ENCODE peak calls at places on chromosomes 16 and 17, in six cellular contexts. G, Q, R, K, F and O are unnamed samples.

GRCh38 chr17:60971515-60972369 is 294.1 kb downstream of the BCAS3 start:
- DNase-seq in R (peak; percentile 15), G (no peak), K (no peak), F (peak; percentile 85), Q (peak; percentile 26), O (peak; percentile 64)

GRCh38 chr17:50053654-50053960 is 2.3 kb upstream of the ITGA3 start:
- DNase-seq in K (no peak), Q (no peak), G (no peak), R (no peak), F (peak; percentile 64), O (no peak)

GRCh38 chr17:55570360-55570759 is 59.1 kb upstream of the SMIM36 start:
- DNase-seq in G (no peak), F (no peak), Q (no peak), R (no peak), K (no peak), O (no peak)

GRCh38 chr16:2142942-2143868 is 5.2 kb upstream of the RAB26 start:
- DNase-seq in Q (no peak), F (peak; percentile 47), K (no peak), G (no peak), R (no peak), O (peak; percentile 3)

GRCh38 chr16:9256196-9256595 is 164.8 kb downstream of the HAPSTR1 start:
- DNase-seq in G (no peak), K (no peak), R (no peak), Q (peak; percentile 72), F (peak; percentile 95), O (peak; percentile 16)

GRCh38 chr16:58638148-58639036 is 8.8 kb upstream of the CNOT1 start:
- DNase-seq in G (no peak), K (no peak), F (peak; percentile 83), R (no peak), Q (no peak), O (peak; percentile 82)

GRCh38 chr17:35245196-35245486 is 2.3 kb downstream of the SLFN5 start:
- DNase-seq in F (no peak), G (no peak), K (no peak), Q (no peak), R (no peak), O (peak; percentile 68)

GRCh38 chr17:56571456-56571855 is 22.0 kb upstream of the NOG start:
- DNase-seq in G (no peak), K (no peak), R (no peak), Q (no peak), F (no peak), O (no peak)

GRCh38 chr16:75758215-75758614 is 31.9 kb upstream of the CPHXL start:
- DNase-seq in F (no peak), Q (no peak), R (no peak), K (no peak), G (no peak), O (peak; percentile 34)

GRCh38 chr17:63595132-63595531 is 5.6 kb upstream of the TACO1 start:
- DNase-seq in Q (no peak), K (no peak), G (no peak), R (no peak), F (no peak), O (no peak)

GRCh38 chr16:80253741-80254140 is 287.1 kb upstream of the DYNLRB2 start:
- DNase-seq in R (no peak), F (no peak), Q (no peak), K (no peak), G (no peak), O (no peak)

GRCh38 chr16:28136751-28137434 is 73.4 kb upstream of the GSG1L start:
- DNase-seq in K (no peak), Q (no peak), G (no peak), R (no peak), F (no peak), O (no peak)

GRCh38 chr16:10081201-10081940 is 100.9 kb downstream of the GRIN2A start:
- DNase-seq in R (no peak), F (no peak), K (no peak), Q (no peak), G (no peak), O (no peak)

GRCh38 chr17:78014651-78015050 is 56.1 kb downstream of the TNRC6C start:
- DNase-seq in G (no peak), Q (no peak), K (no peak), R (no peak), F (peak; percentile 29), O (no peak)

GRCh38 chr16:68750243-68750642 is 13.2 kb downstream of the CDH1 start:
- DNase-seq in R (no peak), Q (no peak), G (no peak), F (no peak), K (no peak), O (no peak)